ENCODE peak calls at places on chromosomes 3 and 15, in seven cellular contexts. One of them, this sample, is unnamed.

GRCh38 chr3:194046995-194047681 is 88.8 kb upstream of the HES1 start:
- DNase-seq in GM12878: no peak
- DNase-seq in HCT116: no peak
- DNase-seq in K562: no peak
- DNase-seq in HepG2: no peak
- DNase-seq in H1: no peak
- DNase-seq in SK-N-SH: peak
- DNase-seq in this sample: no peak

GRCh38 chr15:64443747-64444621 is 16.4 kb upstream of the ZNF609 start:
- DNase-seq in GM12878: no peak
- DNase-seq in HCT116: peak
- DNase-seq in K562: peak
- DNase-seq in HepG2: peak
- DNase-seq in H1: no peak
- DNase-seq in SK-N-SH: no peak
- DNase-seq in this sample: no peak

GRCh38 chr3:113231827-113232253 is 20.5 kb downstream of the BOC start:
- DNase-seq in GM12878: no peak
- DNase-seq in HCT116: peak
- DNase-seq in K562: no peak
- DNase-seq in HepG2: peak
- DNase-seq in H1: no peak
- DNase-seq in SK-N-SH: no peak
- DNase-seq in this sample: no peak

GRCh38 chr3:131702156-131702555 is 199.4 kb upstream of the MRPL3 start:
- DNase-seq in GM12878: no peak
- DNase-seq in HCT116: no peak
- DNase-seq in K562: no peak
- DNase-seq in HepG2: no peak
- DNase-seq in H1: no peak
- DNase-seq in SK-N-SH: no peak
- DNase-seq in this sample: no peak

GRCh38 chr3:161682715-161683114 is 186.1 kb downstream of the OTOL1 start:
- DNase-seq in GM12878: no peak
- DNase-seq in HCT116: no peak
- DNase-seq in K562: no peak
- DNase-seq in HepG2: no peak
- DNase-seq in H1: no peak
- DNase-seq in SK-N-SH: no peak
- DNase-seq in this sample: no peak

GRCh38 chr15:101318810-101319200 is 23.8 kb upstream of the SNRPA1 start:
- DNase-seq in GM12878: no peak
- DNase-seq in HCT116: no peak
- DNase-seq in K562: no peak
- DNase-seq in HepG2: no peak
- DNase-seq in H1: no peak
- DNase-seq in SK-N-SH: peak
- DNase-seq in this sample: no peak

GRCh38 chr3:182959474-182960350 is 20.6 kb downstream of the DCUN1D1 start:
- DNase-seq in GM12878: no peak
- DNase-seq in HCT116: no peak
- DNase-seq in K562: peak
- DNase-seq in HepG2: no peak
- DNase-seq in H1: no peak
- DNase-seq in SK-N-SH: no peak
- DNase-seq in this sample: no peak

GRCh38 chr15:50315814-50316630 is 39.0 kb downstream of the GABPB1 start:
- DNase-seq in GM12878: no peak
- DNase-seq in HCT116: peak
- DNase-seq in K562: peak
- DNase-seq in HepG2: peak
- DNase-seq in H1: no peak
- DNase-seq in SK-N-SH: peak
- DNase-seq in this sample: peak

GRCh38 chr15:91948001-91948608 is 94.6 kb downstream of the SLCO3A1 start:
- DNase-seq in GM12878: no peak
- DNase-seq in HCT116: no peak
- DNase-seq in K562: no peak
- DNase-seq in HepG2: no peak
- DNase-seq in H1: peak
- DNase-seq in SK-N-SH: no peak
- DNase-seq in this sample: no peak

GRCh38 chr3:197404754-197405153 is 106.3 kb upstream of the DLG1 start:
- DNase-seq in GM12878: no peak
- DNase-seq in HCT116: no peak
- DNase-seq in K562: peak
- DNase-seq in HepG2: no peak
- DNase-seq in H1: no peak
- DNase-seq in SK-N-SH: peak
- DNase-seq in this sample: no peak

GRCh38 chr3:50138266-50139230 is 16.6 kb upstream of the SEMA3F start:
- DNase-seq in GM12878: no peak
- DNase-seq in HCT116: no peak
- DNase-seq in K562: no peak
- DNase-seq in HepG2: no peak
- DNase-seq in H1: no peak
- DNase-seq in SK-N-SH: peak
- DNase-seq in this sample: no peak

GRCh38 chr3:189530822-189531221 is 100.4 kb upstream of the TP63 start:
- DNase-seq in GM12878: no peak
- DNase-seq in HCT116: peak
- DNase-seq in K562: no peak
- DNase-seq in HepG2: no peak
- DNase-seq in H1: no peak
- DNase-seq in SK-N-SH: no peak
- DNase-seq in this sample: no peak

GRCh38 chr3:127175272-127175671 is 17.7 kb upstream of the PRR23E start:
- DNase-seq in GM12878: no peak
- DNase-seq in HCT116: no peak
- DNase-seq in K562: no peak
- DNase-seq in HepG2: no peak
- DNase-seq in H1: no peak
- DNase-seq in SK-N-SH: no peak
- DNase-seq in this sample: no peak

GRCh38 chr3:14216257-14217048 is 37.8 kb downstream of the LSM3 start:
- DNase-seq in GM12878: no peak
- DNase-seq in HCT116: no peak
- DNase-seq in K562: no peak
- DNase-seq in HepG2: peak
- DNase-seq in H1: peak
- DNase-seq in SK-N-SH: peak
- DNase-seq in this sample: no peak

GRCh38 chr3:187762792-187763191 is 17.5 kb upstream of the BCL6 start:
- DNase-seq in GM12878: no peak
- DNase-seq in HCT116: no peak
- DNase-seq in K562: no peak
- DNase-seq in HepG2: no peak
- DNase-seq in H1: no peak
- DNase-seq in SK-N-SH: no peak
- DNase-seq in this sample: no peak

GRCh38 chr15:33724321-33725036 is 243.8 kb upstream of the CHRM5 start:
- DNase-seq in GM12878: no peak
- DNase-seq in HCT116: no peak
- DNase-seq in K562: no peak
- DNase-seq in HepG2: no peak
- DNase-seq in H1: no peak
- DNase-seq in SK-N-SH: no peak
- DNase-seq in this sample: no peak

GRCh38 chr3:170058127-170058526 is 20.3 kb downstream of the GPR160 start:
- DNase-seq in GM12878: no peak
- DNase-seq in HCT116: no peak
- DNase-seq in K562: no peak
- DNase-seq in HepG2: no peak
- DNase-seq in H1: no peak
- DNase-seq in SK-N-SH: no peak
- DNase-seq in this sample: no peak

DNA sequence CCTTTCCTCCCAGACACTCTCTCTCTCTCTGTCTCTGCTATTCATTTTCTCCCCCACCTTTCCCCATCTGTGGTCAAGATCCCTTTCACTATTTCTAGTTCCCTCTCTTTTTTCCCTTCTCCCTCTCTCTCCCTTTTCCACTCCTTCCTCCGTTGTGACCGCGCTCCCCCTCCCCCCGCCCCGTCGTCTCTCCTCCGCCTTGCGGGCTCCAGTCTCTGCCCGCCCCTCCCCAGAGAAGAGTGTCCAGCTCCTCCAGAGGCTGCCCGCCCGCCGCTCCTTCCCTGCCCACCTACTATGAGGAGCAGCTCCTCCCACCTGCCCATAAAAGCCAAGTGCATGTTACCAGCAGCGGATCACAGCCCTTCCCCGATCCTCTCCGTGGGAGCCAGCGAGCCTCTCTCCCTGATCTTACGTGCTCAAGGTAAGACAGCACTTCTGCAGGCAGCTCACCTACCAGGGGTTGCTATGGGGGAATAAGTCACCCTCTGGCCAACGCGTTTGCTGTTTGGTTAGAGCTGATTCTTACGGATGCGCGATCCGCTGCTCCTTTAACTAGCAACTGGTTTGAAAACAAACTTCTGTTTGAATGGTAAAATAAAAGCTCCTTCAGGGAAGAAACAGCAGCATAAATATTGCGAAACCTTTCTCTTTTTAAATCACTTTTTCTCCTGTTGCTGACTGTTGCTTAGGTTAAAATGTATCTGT is at the start of gene COL8A1:
- DNase-seq in GM12878: no peak
- DNase-seq in HCT116: no peak
- DNase-seq in K562: no peak
- DNase-seq in HepG2: no peak
- DNase-seq in H1: no peak
- DNase-seq in SK-N-SH: no peak
- DNase-seq in this sample: no peak
- TF ChIP-seq JUND in GM12878: no peak
- TF ChIP-seq JUND in HCT116: no peak
- TF ChIP-seq JUND in K562: no peak
- TF ChIP-seq JUND in HepG2: no peak
- TF ChIP-seq JUND in H1: no peak
- TF ChIP-seq JUND in SK-N-SH: no peak
- TF ChIP-seq JUND in this sample: no peak

GRCh38 chr15:74655424-74655823 is 39.8 kb downstream of the CLK3 start:
- DNase-seq in GM12878: peak
- DNase-seq in HCT116: no peak
- DNase-seq in K562: no peak
- DNase-seq in HepG2: no peak
- DNase-seq in H1: no peak
- DNase-seq in SK-N-SH: peak
- DNase-seq in this sample: no peak

GRCh38 chr15:74653426-74654082 is 37.9 kb downstream of the CLK3 start:
- DNase-seq in GM12878: no peak
- DNase-seq in HCT116: peak
- DNase-seq in K562: no peak
- DNase-seq in HepG2: no peak
- DNase-seq in H1: no peak
- DNase-seq in SK-N-SH: peak
- DNase-seq in this sample: no peak

GRCh38 chr15:74656935-74657535 is 38.8 kb downstream of the EDC3 start:
- DNase-seq in GM12878: no peak
- DNase-seq in HCT116: no peak
- DNase-seq in K562: no peak
- DNase-seq in HepG2: no peak
- DNase-seq in H1: no peak
- DNase-seq in SK-N-SH: no peak
- DNase-seq in this sample: no peak

GRCh38 chr15:74648051-74648622 is 32.5 kb downstream of the CLK3 start:
- DNase-seq in GM12878: no peak
- DNase-seq in HCT116: no peak
- DNase-seq in K562: no peak
- DNase-seq in HepG2: no peak
- DNase-seq in H1: no peak
- DNase-seq in SK-N-SH: no peak
- DNase-seq in this sample: no peak

DNA sequence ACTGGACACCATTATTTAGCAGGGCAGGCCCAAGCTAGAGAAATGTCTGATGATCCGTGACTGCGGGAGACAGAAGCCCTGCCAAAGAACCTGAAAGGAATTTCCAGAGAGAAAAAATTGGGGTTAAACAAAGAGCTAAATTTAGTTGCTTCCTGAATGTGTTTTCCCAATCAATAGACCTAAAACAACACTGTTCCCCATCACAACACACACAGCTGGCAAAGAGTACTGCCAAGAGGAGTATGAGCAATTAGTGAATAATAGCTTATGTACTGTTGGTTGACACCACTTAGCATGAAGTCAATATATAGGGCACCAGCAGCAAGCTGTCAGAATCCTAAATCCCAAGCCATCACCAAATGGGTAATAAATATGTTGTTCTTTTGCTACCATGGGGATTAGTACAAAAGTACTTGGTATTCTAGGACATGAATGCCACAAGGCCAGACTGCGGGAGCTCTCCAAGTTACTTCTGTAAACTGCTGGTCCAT is 35.7 kb downstream of the CLK3 start:
- DNase-seq in GM12878: no peak
- DNase-seq in HCT116: no peak
- DNase-seq in K562: no peak
- DNase-seq in HepG2: no peak
- DNase-seq in H1: no peak
- DNase-seq in SK-N-SH: no peak
- DNase-seq in this sample: no peak
- TF ChIP-seq JUND in GM12878: no peak
- TF ChIP-seq JUND in HCT116: no peak
- TF ChIP-seq JUND in K562: no peak
- TF ChIP-seq JUND in HepG2: no peak
- TF ChIP-seq JUND in H1: no peak
- TF ChIP-seq JUND in SK-N-SH: no peak
- TF ChIP-seq JUND in this sample: no peak

DNA sequence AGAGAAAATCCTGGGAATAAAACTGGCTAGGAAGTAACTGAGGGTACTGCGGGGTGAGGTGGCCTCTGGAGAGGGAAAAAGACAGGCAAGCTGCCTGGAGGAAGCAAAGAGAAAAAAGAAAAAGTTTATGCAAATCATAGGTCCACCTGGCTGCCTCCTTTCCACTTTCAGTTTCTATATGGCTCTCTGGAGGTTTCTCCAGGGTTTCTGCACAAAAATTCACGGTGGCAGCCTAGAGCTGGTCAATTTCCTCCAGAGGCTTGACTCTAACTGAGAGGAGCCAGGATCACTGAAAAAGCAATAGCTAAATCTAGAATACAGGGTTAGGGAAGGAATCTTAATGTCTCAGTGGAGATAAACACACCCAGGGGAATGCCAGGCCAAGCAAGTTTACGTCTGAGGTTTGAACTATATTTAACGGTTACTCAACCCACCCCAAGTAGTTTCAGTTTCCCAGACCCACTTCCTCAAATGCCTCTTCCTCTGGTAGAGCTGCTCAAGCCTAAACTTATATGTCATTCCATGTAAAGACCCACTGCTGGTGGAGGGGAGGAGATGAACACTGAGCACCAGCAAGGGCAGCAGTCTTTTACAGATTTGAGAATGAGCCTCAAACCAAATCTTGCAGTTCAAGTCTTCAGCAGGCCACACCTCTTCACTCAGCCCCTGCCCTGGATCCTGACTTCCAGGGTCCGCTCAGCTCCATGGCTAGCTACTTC is 5.7 kb downstream of the LYSMD2 start:
- DNase-seq in GM12878: peak
- DNase-seq in HCT116: no peak
- DNase-seq in K562: peak
- DNase-seq in HepG2: no peak
- DNase-seq in H1: no peak
- DNase-seq in SK-N-SH: no peak
- DNase-seq in this sample: peak
- TF ChIP-seq JUND in GM12878: no peak
- TF ChIP-seq JUND in HCT116: no peak
- TF ChIP-seq JUND in K562: no peak
- TF ChIP-seq JUND in HepG2: no peak
- TF ChIP-seq JUND in H1: no peak
- TF ChIP-seq JUND in SK-N-SH: no peak
- TF ChIP-seq JUND in this sample: no peak

GRCh38 chr3:104886220-104886995 is 480.3 kb upstream of the ALCAM start:
- DNase-seq in GM12878: no peak
- DNase-seq in HCT116: no peak
- DNase-seq in K562: no peak
- DNase-seq in HepG2: no peak
- DNase-seq in H1: no peak
- DNase-seq in SK-N-SH: no peak
- DNase-seq in this sample: no peak
- TF ChIP-seq JUND in GM12878: no peak
- TF ChIP-seq JUND in HCT116: no peak
- TF ChIP-seq JUND in K562: no peak
- TF ChIP-seq JUND in HepG2: no peak
- TF ChIP-seq JUND in H1: no peak
- TF ChIP-seq JUND in SK-N-SH: no peak
- TF ChIP-seq JUND in this sample: no peak